ENCODE peak calls at places on chromosomes 12 and 14, in nine cellular contexts. C is H9; W is hippocampal formation; L is cardiac muscle cell; F is body of pancreas; H is left ventricle myocardium inferior; Z is stimulated activated CD4-positive, alpha-beta T cell treated with anti-CD3 and anti-CD28 coated beads, Interleukin-2, amount 100 ng/mL, for 24 hours; O is HS-5; D is choroid plexus epithelial cell. B is an unnamed sample.

GRCh38 chr12:91685917-91686316 is 459.7 kb downstream of the BTG1 start:
- DNase-seq in C (no peak), W (no peak), L (no peak), F (no peak), H (no peak), Z (no peak), O (no peak), D (peak), B (no peak)

GRCh38 chr14:72884386-72884785 is 9.5 kb downstream of the DPF3 start:
- DNase-seq in C (no peak), W (no peak), L (no peak), F (no peak), H (no peak), Z (no peak), O (no peak), D (no peak), B (no peak)

GRCh38 chr14:81946808-81947798 is 413.4 kb upstream of the SEL1L start:
- DNase-seq in C (no peak), W (peak), L (peak), F (no peak), H (peak), Z (no peak), O (no peak), D (no peak), B (peak)

GRCh38 chr12:14893471-14894250 is 8.0 kb upstream of the MGP start:
- DNase-seq in C (no peak), W (no peak), L (peak), F (no peak), H (no peak), Z (no peak), O (no peak), D (peak), B (no peak)

GRCh38 chr12:49541140-49541861 is 2.5 kb downstream of the KCNH3 start:
- DNase-seq in C (no peak), W (no peak), L (no peak), F (no peak), H (no peak), Z (no peak), O (no peak), D (no peak), B (no peak)

GRCh38 chr14:67964391-67964812 is 144.8 kb downstream of the RAD51B start:
- DNase-seq in C (no peak), W (no peak), L (peak), F (no peak), H (no peak), Z (no peak), O (no peak), D (peak), B (no peak)

GRCh38 chr12:39145175-39145999 is 240.0 kb upstream of the CPNE8 start:
- DNase-seq in C (peak), W (no peak), L (peak), F (peak), H (peak), Z (peak), O (peak), D (peak), B (peak)

GRCh38 chr14:37088816-37089215 is 83.6 kb downstream of the SLC25A21 start:
- DNase-seq in C (no peak), W (no peak), L (no peak), F (no peak), H (no peak), Z (no peak), O (no peak), D (no peak), B (no peak)

GRCh38 chr14:77007339-77007974 is 21.1 kb downstream of the IRF2BPL start:
- DNase-seq in C (no peak), W (no peak), L (no peak), F (peak), H (no peak), Z (no peak), O (no peak), D (no peak), B (no peak)

GRCh38 chr14:75009176-75009575 is 6.5 kb downstream of the EIF2B2 start:
- DNase-seq in C (no peak), W (no peak), L (no peak), F (no peak), H (no peak), Z (no peak), O (no peak), D (no peak), B (no peak)

GRCh38 chr12:89494411-89495231 is 30.0 kb downstream of the GALNT4 start:
- DNase-seq in C (no peak), W (no peak), L (no peak), F (no peak), H (no peak), Z (peak), O (peak), D (peak), B (no peak)

GRCh38 chr12:63319386-63319785 is 168.4 kb upstream of the AVPR1A start:
- DNase-seq in C (no peak), W (no peak), L (no peak), F (no peak), H (no peak), Z (no peak), O (no peak), D (peak), B (no peak)

GRCh38 chr14:102472815-102473158 is 36.8 kb downstream of the ANKRD9 start:
- DNase-seq in C (no peak), W (no peak), L (no peak), F (no peak), H (no peak), Z (no peak), O (no peak), D (no peak), B (peak)

GRCh38 chr12:58528266-58528665 is 392.0 kb downstream of the LRIG3 start:
- DNase-seq in C (no peak), W (no peak), L (no peak), F (no peak), H (no peak), Z (no peak), O (no peak), D (peak), B (no peak)

GRCh38 chr12:111056618-111057521 is 136.5 kb upstream of the MYL2 start:
- DNase-seq in C (no peak), W (no peak), L (no peak), F (no peak), H (no peak), Z (peak), O (no peak), D (no peak), B (no peak)

GRCh38 chr12:30457621-30458289 is 237.9 kb downstream of the IPO8 start:
- DNase-seq in C (no peak), W (no peak), L (peak), F (no peak), H (no peak), Z (no peak), O (peak), D (peak), B (no peak)

GRCh38 chr12:56188786-56189335 is 422 bp downstream of the SMARCC2 start:
- DNase-seq in C (peak), W (no peak), L (no peak), F (no peak), H (no peak), Z (no peak), O (no peak), D (no peak), B (no peak)

GRCh38 chr12:108515916-108516315 is 839 bp downstream of the FICD start:
- DNase-seq in C (no peak), W (no peak), L (peak), F (peak), H (no peak), Z (no peak), O (no peak), D (no peak), B (no peak)

GRCh38 chr12:53343449-53343848 is 7.3 kb upstream of the SP7 start:
- DNase-seq in C (no peak), W (no peak), L (no peak), F (no peak), H (no peak), Z (no peak), O (no peak), D (peak), B (no peak)

GRCh38 chr14:24186831-24187537 is 1.6 kb downstream of the IPO4 start:
- DNase-seq in C (no peak), W (no peak), L (no peak), F (no peak), H (no peak), Z (no peak), O (no peak), D (no peak), B (no peak)

GRCh38 chr12:52029686-52030085 is 21.6 kb upstream of the NR4A1 start:
- DNase-seq in C (peak), W (peak), L (peak), F (peak), H (no peak), Z (no peak), O (no peak), D (peak), B (no peak)

GRCh38 chr12:111469406-111469805 is 63.7 kb downstream of the SH2B3 start:
- DNase-seq in C (no peak), W (no peak), L (no peak), F (no peak), H (no peak), Z (no peak), O (no peak), D (peak), B (no peak)

GRCh38 chr14:91228112-91229004 is 16.1 kb downstream of the GPR68 start:
- DNase-seq in C (peak), W (no peak), L (peak), F (no peak), H (no peak), Z (peak), O (peak), D (peak), B (no peak)

GRCh38 chr12:51934080-51934479 is 17.4 kb upstream of the ACVR1B start:
- DNase-seq in C (no peak), W (no peak), L (no peak), F (no peak), H (no peak), Z (no peak), O (no peak), D (no peak), B (no peak)

GRCh38 chr12:110744697-110745264 is 2.1 kb upstream of the PPP1CC start:
- DNase-seq in C (no peak), W (no peak), L (no peak), F (peak), H (no peak), Z (no peak), O (no peak), D (no peak), B (no peak)

B was measured in head of caudate nucleus.